ENCODE peak calls at places on chromosomes 1 and 21, in ten cellular contexts. L is CD8-positive, alpha-beta T cell; T is K562; O is SJSA1; K is CD4-positive, alpha-beta T cell; Z is neuronal stem cell; C is Peyer's patch; J is mesenchymal stem cell; G is IMR-90; I is ovary. E is an unnamed sample.

GRCh38 chr1:82485591-82486369 is 685.0 kb downstream of the ADGRL2 start:
- DNase-seq in L (no peak), T (no peak), O (no peak), K (no peak), Z (peak; percentile 63), C (no peak), J (peak; percentile 18), G (no peak), I (peak; percentile 74), E (no peak)

GRCh38 chr1:65148548-65149390 is 766 bp downstream of the AK4 start:
- DNase-seq in L (no peak), T (peak; percentile 64), O (no peak), K (no peak), Z (peak; percentile 29), C (no peak), J (peak; percentile 17), G (peak; percentile 19), I (peak; percentile 55), E (no peak)

GRCh38 chr1:44651069-44651468 is 23.2 kb downstream of the TMEM53 start:
- DNase-seq in L (no peak), T (no peak), O (no peak), K (no peak), Z (no peak), C (no peak), J (no peak), G (no peak), I (no peak), E (no peak)

GRCh38 chr1:91700332-91700731 is 185.6 kb downstream of the TGFBR3 start:
- DNase-seq in L (no peak), T (no peak), O (peak; percentile 75), K (no peak), Z (no peak), C (no peak), J (peak; percentile 21), G (peak; percentile 59), I (no peak), E (no peak)

GRCh38 chr1:43887748-43888147 is 45.9 kb upstream of the ARTN start:
- DNase-seq in L (no peak), T (no peak), O (no peak), K (no peak), Z (no peak), C (no peak), J (no peak), G (no peak), I (no peak), E (no peak)

GRCh38 chr1:209364716-209365115 is 218.8 kb upstream of the CAMK1G start:
- DNase-seq in L (no peak), T (no peak), O (peak; percentile 31), K (no peak), Z (no peak), C (no peak), J (no peak), G (no peak), I (no peak), E (no peak)

GRCh38 chr1:173504268-173504667 is 27.1 kb downstream of the PRDX6 start:
- DNase-seq in L (no peak), T (no peak), O (no peak), K (no peak), Z (no peak), C (no peak), J (no peak), G (no peak), I (no peak), E (no peak)

GRCh38 chr1:153597206-153597605 is 15.7 kb downstream of the S100A16 start:
- DNase-seq in L (no peak), T (no peak), O (no peak), K (no peak), Z (no peak), C (peak; percentile 58), J (peak; percentile 73), G (peak; percentile 86), I (no peak), E (no peak)

GRCh38 chr1:185864889-185865288 is 130.7 kb downstream of the HMCN1 start:
- DNase-seq in L (no peak), T (no peak), O (peak; percentile 47), K (no peak), Z (no peak), C (no peak), J (peak; percentile 49), G (peak; percentile 97), I (no peak), E (no peak)

GRCh38 chr21:25967566-25968438 is 202.8 kb downstream of the APP start:
- DNase-seq in L (no peak), T (no peak), O (no peak), K (no peak), Z (no peak), C (no peak), J (peak; percentile 39), G (no peak), I (no peak), E (no peak)

GRCh38 chr1:160340866-160341265 is 2.2 kb downstream of the COPA start:
- DNase-seq in L (no peak), T (no peak), O (no peak), K (no peak), Z (no peak), C (no peak), J (no peak), G (no peak), I (no peak), E (no peak)

GRCh38 chr1:47558601-47559593 is 121.1 kb downstream of the FOXD2 start:
- DNase-seq in L (no peak), T (no peak), O (no peak), K (no peak), Z (no peak), C (peak; percentile 71), J (no peak), G (no peak), I (no peak), E (no peak)

GRCh38 chr1:56064705-56065104 is 514.7 kb downstream of the PLPP3 start:
- DNase-seq in L (no peak), T (no peak), O (peak; percentile 67), K (no peak), Z (no peak), C (no peak), J (peak; percentile 54), G (peak; percentile 61), I (no peak), E (no peak)

GRCh38 chr1:5645929-5646328 is 346.3 kb downstream of the NPHP4 start:
- DNase-seq in L (no peak), T (no peak), O (no peak), K (no peak), Z (no peak), C (peak; percentile 22), J (no peak), G (no peak), I (no peak), E (no peak)
- H3K27ac ChIP-seq in L (no peak overlapping the region), T (no peak overlapping the region), O (no peak overlapping the region), K (no peak overlapping the region), Z (no peak overlapping the region), C (no peak overlapping the region), J (no peak overlapping the region), G (no peak overlapping the region), I (no peak overlapping the region), E (no peak overlapping the region)

GRCh38 chr1:22866868-22867267 is 105.8 kb downstream of the LACTBL1 start:
- DNase-seq in L (no peak), T (no peak), O (no peak), K (no peak), Z (no peak), C (no peak), J (no peak), G (no peak), I (no peak), E (no peak)

GRCh38 chr1:22870201-22870871 is 102.3 kb downstream of the LACTBL1 start:
- DNase-seq in L (no peak), T (no peak), O (no peak), K (no peak), Z (no peak), C (no peak), J (no peak), G (peak; percentile 38), I (peak; percentile 77), E (no peak)

GRCh38 chr1:22868331-22868730 is 104.3 kb downstream of the LACTBL1 start:
- DNase-seq in L (no peak), T (no peak), O (no peak), K (no peak), Z (no peak), C (no peak), J (no peak), G (peak; percentile 41), I (no peak), E (no peak)

GRCh38 chr1:22872971-22873664 is 99.5 kb downstream of the LACTBL1 start:
- DNase-seq in L (no peak), T (no peak), O (no peak), K (no peak), Z (no peak), C (peak; percentile 50), J (no peak), G (no peak), I (no peak), E (no peak)

GRCh38 chr1:22869325-22869724 is 103.3 kb downstream of the LACTBL1 start:
- DNase-seq in L (no peak), T (no peak), O (no peak), K (no peak), Z (no peak), C (no peak), J (no peak), G (no peak), I (no peak), E (no peak)
- H3K27ac ChIP-seq in L (no peak overlapping the region), T (no peak overlapping the region), O (no peak overlapping the region), K (no peak overlapping the region), Z (no peak overlapping the region), C (no peak overlapping the region), J (no peak overlapping the region), G (no peak overlapping the region), I (no peak overlapping the region), E (no peak overlapping the region)

GRCh38 chr1:206748348-206749034 is 22.1 kb upstream of the IL19 start:
- DNase-seq in L (no peak), T (no peak), O (no peak), K (no peak), Z (no peak), C (no peak), J (no peak), G (no peak), I (no peak), E (no peak)
- H3K27ac ChIP-seq in L (no peak overlapping the region), T (no peak overlapping the region), O (no peak overlapping the region), K (no peak overlapping the region), Z (no peak overlapping the region), C (no peak overlapping the region), J (no peak overlapping the region), G (no peak overlapping the region), I (no peak overlapping the region), E (no peak overlapping the region)

GRCh38 chr1:174953170-174953569 is 46.6 kb upstream of the CACYBP start:
- DNase-seq in L (no peak), T (no peak), O (no peak), K (no peak), Z (no peak), C (no peak), J (no peak), G (no peak), I (no peak), E (no peak)

GRCh38 chr1:174956976-174957375 is 42.8 kb upstream of the CACYBP start:
- DNase-seq in L (no peak), T (no peak), O (no peak), K (no peak), Z (no peak), C (no peak), J (no peak), G (no peak), I (no peak), E (no peak)

GRCh38 chr1:174956086-174956485 is 43.7 kb upstream of the CACYBP start:
- DNase-seq in L (no peak), T (no peak), O (no peak), K (no peak), Z (no peak), C (no peak), J (no peak), G (no peak), I (no peak), E (no peak)

GRCh38 chr1:174954686-174955669 is 44.8 kb upstream of the CACYBP start:
- DNase-seq in L (no peak), T (no peak), O (no peak), K (no peak), Z (no peak), C (no peak), J (no peak), G (no peak), I (no peak), E (no peak)

GRCh38 chr1:174953657-174954435 is 45.9 kb upstream of the CACYBP start:
- DNase-seq in L (no peak), T (no peak), O (no peak), K (no peak), Z (peak; percentile 14), C (peak; percentile 65), J (peak; percentile 13), G (no peak), I (no peak), E (no peak)
- H3K27ac ChIP-seq in L (no peak overlapping the region), T (peak overlapping the region; percentile 3), O (no peak overlapping the region), K (no peak overlapping the region), Z (no peak overlapping the region), C (peak overlapping the region; percentile 48), J (no peak overlapping the region), G (no peak overlapping the region), I (no peak overlapping the region), E (no peak overlapping the region)